ENCODE peak calls at places on chromosome 21, in eight cellular contexts. R is CD8-positive, alpha-beta T cell; N is bronchial epithelial cell; B is pancreas; Z is NB4; M is adrenal gland; F is AG04450; I is fibroblast of the aortic adventitia. P is an unnamed sample.

GRCh38 chr21:45632897-45633260 is 10.6 kb upstream of the PCBP3 start:
- DNase-seq in R (no peak), N (no peak), B (no peak), Z (no peak), M (no peak), F (no peak), I (no peak), P (no peak)

GRCh38 chr21:25963186-25963585 is 207.4 kb downstream of the APP start:
- DNase-seq in R (no peak), N (peak), B (no peak), Z (no peak), M (peak), F (no peak), I (peak), P (no peak)

GRCh38 chr21:26389971-26390641 is 183.0 kb downstream of the CYYR1 start:
- DNase-seq in R (no peak), N (peak), B (no peak), Z (peak), M (no peak), F (no peak), I (peak), P (peak)

GRCh38 chr21:45420623-45421041 is 15.7 kb downstream of the COL18A1 start:
- DNase-seq in R (no peak), N (no peak), B (no peak), Z (no peak), M (peak), F (no peak), I (no peak), P (no peak)

GRCh38 chr21:33817663-33818433 is 97.8 kb downstream of the ATP5PO start:
- DNase-seq in R (no peak), N (no peak), B (no peak), Z (peak), M (no peak), F (no peak), I (no peak), P (no peak)

GRCh38 chr21:46461909-46462308 is 3.2 kb downstream of the DIP2A start:
- DNase-seq in R (no peak), N (no peak), B (no peak), Z (no peak), M (no peak), F (no peak), I (no peak), P (no peak)

GRCh38 chr21:26449161-26449560 is 123.9 kb downstream of the CYYR1 start:
- DNase-seq in R (no peak), N (peak), B (no peak), Z (no peak), M (no peak), F (peak), I (peak), P (peak)

GRCh38 chr21:28487455-28488070 is 505.1 kb downstream of the LTN1 start:
- DNase-seq in R (no peak), N (no peak), B (no peak), Z (no peak), M (no peak), F (no peak), I (no peak), P (no peak)

GRCh38 chr21:44529503-44530125 is 10.4 kb downstream of the KRTAP10-1 start:
- DNase-seq in R (no peak), N (no peak), B (peak), Z (no peak), M (no peak), F (no peak), I (no peak), P (no peak)

GRCh38 chr21:42413500-42413899 is 9.8 kb downstream of the UBASH3A start:
- DNase-seq in R (no peak), N (no peak), B (no peak), Z (no peak), M (no peak), F (no peak), I (no peak), P (no peak)
- H3K4me3 ChIP-seq in R (no peak), N (no peak), B (no peak), Z (no peak), M (no peak), F (no peak), I (no peak), P (no peak)

DNA sequence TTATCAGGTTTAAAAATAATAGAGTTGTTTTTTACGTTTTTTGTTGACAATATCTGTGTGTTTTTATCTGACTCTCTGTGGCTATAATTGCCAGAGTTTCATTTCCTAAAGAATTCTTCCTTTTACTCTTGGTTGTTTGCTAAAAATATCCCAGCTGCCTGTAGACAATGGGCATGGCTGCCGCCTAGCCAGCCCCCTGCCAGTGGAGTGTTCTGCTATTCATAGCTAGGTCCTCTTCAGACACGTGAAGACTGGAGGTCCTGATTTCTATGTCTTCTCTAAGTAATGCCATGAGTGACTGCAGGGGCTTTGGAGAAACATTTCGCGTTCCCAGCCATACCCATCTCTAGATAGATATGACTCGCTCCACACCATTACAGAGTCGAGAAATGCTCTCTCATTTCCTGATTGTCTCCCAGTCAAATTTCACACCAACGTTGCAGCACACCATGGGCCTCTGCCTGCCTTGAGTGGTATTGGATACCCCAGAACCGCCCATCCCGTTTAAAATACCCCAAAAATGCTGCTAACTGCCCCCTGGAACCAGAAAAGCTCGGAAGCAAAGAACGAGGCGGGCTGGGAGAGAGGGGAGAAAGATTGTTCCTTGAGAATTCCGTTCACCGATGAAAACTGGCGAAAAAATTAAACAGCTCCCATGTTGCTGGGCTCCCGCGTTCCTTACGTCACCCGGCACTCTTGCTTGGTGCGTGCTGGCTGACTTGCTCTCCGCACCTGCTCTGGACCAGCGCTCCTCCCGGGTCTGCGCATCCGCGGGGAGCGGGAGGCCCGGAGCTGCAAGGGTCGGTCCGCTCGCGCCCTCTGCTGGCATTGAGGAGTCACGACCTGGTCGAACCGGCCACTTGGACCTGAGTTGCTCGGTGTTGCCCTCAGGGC is 99.3 kb upstream of the BACE2 start:
- DNase-seq in R (peak), N (peak), B (peak), Z (peak), M (peak), F (peak), I (peak), P (peak)
- TF ChIP-seq CTCF in R (peak), N (peak), B (peak), Z (peak), M (peak), F (peak), I (peak), P (peak)

DNA sequence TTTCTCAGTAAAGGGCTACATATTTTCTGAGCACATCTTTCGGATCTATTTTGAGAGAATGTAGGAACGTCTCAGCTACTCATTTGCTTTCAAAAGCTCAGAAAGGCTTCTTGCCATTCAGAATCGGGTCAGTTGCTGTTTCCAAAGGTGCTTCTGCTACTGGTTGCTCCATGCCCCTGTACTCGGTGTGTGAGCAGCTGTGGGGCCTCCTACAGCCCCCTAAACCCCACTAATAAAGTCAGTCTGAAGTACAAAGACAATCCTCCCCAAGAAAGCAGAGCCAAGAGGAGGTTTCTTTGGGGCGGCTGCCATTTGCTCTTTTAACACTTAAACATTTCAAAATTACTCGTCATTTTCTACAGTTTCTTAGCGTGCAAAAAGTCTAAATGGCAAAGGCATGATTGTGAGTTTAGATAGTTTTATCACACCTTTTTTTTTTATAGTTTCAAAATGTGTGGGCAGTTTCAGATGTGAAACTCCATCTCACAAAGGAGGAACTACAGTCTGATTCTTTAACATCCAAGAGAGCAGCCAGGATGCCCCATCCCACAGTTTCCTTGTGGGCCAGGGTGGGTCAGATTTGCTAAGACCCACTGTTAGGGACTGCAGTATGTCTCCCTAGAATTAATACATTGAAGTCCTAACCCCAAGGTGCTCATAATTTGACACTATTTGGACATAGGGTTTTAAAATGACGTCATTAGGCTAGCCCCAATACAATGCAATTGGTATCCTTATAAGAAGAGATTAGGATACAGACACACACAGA is 4.1 kb downstream of the RUNX1 start:
- DNase-seq in R (no peak), N (no peak), B (no peak), Z (no peak), M (no peak), F (no peak), I (no peak), P (no peak)
- H3K4me3 ChIP-seq in R (peak), N (no peak), B (no peak), Z (no peak), M (no peak), F (no peak), I (no peak), P (no peak)

DNA sequence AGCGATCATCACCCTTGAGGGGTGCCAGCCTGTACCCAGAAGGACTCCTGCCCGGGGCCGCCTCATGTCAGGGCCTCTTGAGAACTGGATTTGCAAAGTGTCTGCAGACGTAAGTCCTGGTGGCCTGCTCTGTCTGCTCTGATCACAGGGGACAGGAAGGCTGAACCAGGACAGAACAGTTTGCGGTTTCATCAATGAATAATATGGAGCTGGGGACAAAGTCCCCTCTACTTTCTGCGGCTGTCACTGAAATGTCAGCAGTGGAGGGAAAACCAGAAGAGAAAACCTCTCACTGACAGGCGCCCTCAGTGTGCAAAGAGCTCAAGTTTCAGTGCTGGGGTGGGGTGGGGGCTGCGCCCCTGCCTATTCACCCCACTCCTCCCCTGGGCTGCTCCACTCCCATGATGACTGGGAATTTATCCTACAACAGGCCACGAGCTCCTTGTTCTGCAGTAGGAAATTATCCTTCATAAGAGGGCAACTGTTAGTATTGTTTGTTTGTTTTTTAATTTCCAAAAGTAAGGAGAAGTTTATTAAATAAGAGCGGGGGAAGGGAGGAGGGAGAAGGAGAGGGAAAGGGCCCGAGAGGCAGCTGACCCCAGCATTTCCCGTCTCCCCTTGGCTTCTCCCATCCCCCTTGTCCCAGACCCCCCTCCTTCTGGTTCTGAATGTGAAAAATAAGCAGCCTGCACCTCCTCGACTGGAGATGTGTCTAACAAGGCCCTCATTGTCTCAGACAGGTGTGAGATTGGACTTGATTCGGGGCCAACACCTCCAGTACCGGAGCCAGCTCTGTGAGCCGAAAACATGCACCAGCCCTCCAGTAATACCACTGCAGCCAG is 149.2 kb downstream of the CLIC6 start:
- DNase-seq in R (no peak), N (no peak), B (no peak), Z (no peak), M (no peak), F (no peak), I (no peak), P (no peak)
- TF ChIP-seq CTCF in R (no peak), N (no peak), B (no peak), Z (no peak), M (no peak), F (no peak), I (no peak), P (no peak)

DNA sequence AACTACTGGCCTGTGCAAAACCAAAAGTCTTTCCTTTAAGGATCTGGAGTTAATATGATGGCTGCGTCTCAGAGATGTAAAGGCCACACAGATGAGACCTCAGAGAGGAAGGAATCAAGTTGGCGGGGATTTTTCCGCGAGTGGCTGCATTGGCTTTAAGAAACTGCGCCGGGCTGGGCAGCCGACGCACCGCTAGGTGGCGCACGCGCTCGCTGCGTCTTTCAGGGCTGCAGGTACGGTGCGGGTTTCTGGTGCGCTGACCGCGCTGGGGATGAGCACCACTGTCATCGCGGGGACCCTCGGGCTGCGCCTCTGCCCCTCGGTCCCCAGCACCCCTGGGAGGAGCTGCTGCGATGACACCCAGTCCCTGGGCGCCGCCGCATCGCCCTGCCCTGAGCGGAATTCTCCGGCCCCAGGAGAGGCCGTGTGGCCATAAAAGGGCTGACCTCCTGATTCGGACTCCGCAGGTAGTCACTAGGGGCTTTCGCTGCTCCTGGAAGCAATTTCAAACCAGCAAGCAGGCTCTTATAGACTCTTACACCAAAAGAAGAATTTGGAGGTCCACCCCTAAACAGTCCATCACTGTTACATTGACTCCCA is 241.0 kb downstream of the KCNJ6 start:
- DNase-seq in R (peak), N (peak), B (peak), Z (peak), M (peak), F (no peak), I (peak), P (no peak)
- H3K4me3 ChIP-seq in R (no peak), N (no peak), B (no peak), Z (no peak), M (no peak), F (no peak), I (no peak), P (peak)

GRCh38 chr21:32380940-32381339 is 11.9 kb downstream of the URB1 start:
- DNase-seq in R (no peak), N (no peak), B (no peak), Z (no peak), M (no peak), F (no peak), I (no peak), P (no peak)

GRCh38 chr21:32377506-32377905 is 15.3 kb downstream of the URB1 start:
- DNase-seq in R (no peak), N (no peak), B (no peak), Z (no peak), M (no peak), F (no peak), I (no peak), P (no peak)

GRCh38 chr21:32381571-32381970 is 11.2 kb downstream of the URB1 start:
- DNase-seq in R (no peak), N (no peak), B (no peak), Z (no peak), M (no peak), F (no peak), I (peak), P (no peak)

GRCh38 chr21:32378956-32379355 is 13.9 kb downstream of the URB1 start:
- DNase-seq in R (no peak), N (no peak), B (no peak), Z (no peak), M (no peak), F (no peak), I (no peak), P (peak)

GRCh38 chr21:32377991-32378390 is 14.8 kb downstream of the URB1 start:
- DNase-seq in R (no peak), N (no peak), B (no peak), Z (no peak), M (no peak), F (no peak), I (no peak), P (no peak)
- TF ChIP-seq CTCF in R (no peak), N (no peak), B (no peak), Z (no peak), M (no peak), F (no peak), I (no peak), P (no peak)

DNA sequence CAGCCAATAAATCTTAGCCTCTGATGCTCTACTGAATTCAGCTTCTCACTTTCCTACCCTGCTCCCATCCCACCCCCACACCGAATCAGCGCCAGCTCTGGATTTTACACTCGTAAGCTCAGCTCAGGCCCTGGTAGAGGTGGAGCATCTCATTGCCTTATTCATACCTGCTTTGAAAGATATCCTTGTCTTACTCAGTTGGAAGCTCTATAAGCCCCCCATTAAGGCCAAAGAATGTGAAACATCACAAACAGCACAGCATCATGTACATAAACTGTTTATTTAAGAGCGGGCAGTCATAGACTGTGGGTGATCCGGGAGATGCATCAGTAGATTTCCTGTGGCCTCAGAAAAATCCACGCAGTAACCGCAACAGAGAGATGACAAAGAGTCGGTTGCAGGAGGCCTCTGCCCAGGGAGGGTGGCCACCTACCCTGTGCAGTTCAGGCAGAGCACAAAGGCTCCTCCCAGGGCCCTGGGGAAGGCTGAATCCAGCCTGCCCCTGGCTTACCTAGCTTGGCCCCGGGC is 36.4 kb upstream of the ETS2 start:
- DNase-seq in R (no peak), N (no peak), B (no peak), Z (no peak), M (no peak), F (peak), I (peak), P (no peak)
- H3K4me3 ChIP-seq in R (no peak), N (no peak), B (no peak), Z (no peak), M (no peak), F (no peak), I (no peak), P (no peak)